ENCODE peak calls at places on chromosome 2, in ten cellular contexts. V is progenitor cell of endocrine pancreas, H is H9, Q is mammary epithelial cell, S is esophagus squamous epithelium, T is fibroblast of mammary gland, P is thoracic aorta, D is GM13977, F is adrenal gland, W is bronchial epithelial cell. L is an unnamed sample.

GRCh38 chr2:74762789-74763188 is 71.1 kb upstream of the HK2 start:
- DNase-seq in V (no peak), H (no peak), Q (no peak), S (no peak), T (no peak), P (no peak), D (no peak), F (no peak), W (no peak), L (no peak)

GRCh38 chr2:121285077-121285449 is at the start of gene TFCP2L1:
- DNase-seq in V (peak), H (peak), Q (peak), S (no peak), T (no peak), P (no peak), D (peak), F (peak), W (peak), L (no peak)

GRCh38 chr2:46737577-46737976 is 178.0 kb downstream of the MCFD2 start:
- DNase-seq in V (no peak), H (no peak), Q (peak), S (no peak), T (peak), P (no peak), D (no peak), F (no peak), W (peak), L (no peak)

GRCh38 chr2:134124047-134124753 is 129.7 kb upstream of the MGAT5 start:
- DNase-seq in V (no peak), H (no peak), Q (no peak), S (no peak), T (no peak), P (no peak), D (no peak), F (no peak), W (no peak), L (no peak)

GRCh38 chr2:173210270-173211196 is 134.9 kb downstream of the MAP3K20 start:
- DNase-seq in V (peak), H (peak), Q (peak), S (peak), T (peak), P (peak), D (peak), F (peak), W (peak), L (peak)

GRCh38 chr2:18763338-18763737 is 174.0 kb upstream of the NT5C1B start:
- DNase-seq in V (no peak), H (no peak), Q (no peak), S (no peak), T (peak), P (no peak), D (no peak), F (no peak), W (no peak), L (no peak)

GRCh38 chr2:31475692-31476091 is 61.1 kb upstream of the XDH start:
- DNase-seq in V (no peak), H (no peak), Q (peak), S (no peak), T (peak), P (no peak), D (no peak), F (no peak), W (peak), L (no peak)

GRCh38 chr2:237459226-237459625 is 27.8 kb upstream of the MLPH start:
- DNase-seq in V (no peak), H (no peak), Q (no peak), S (no peak), T (peak), P (no peak), D (no peak), F (no peak), W (no peak), L (no peak)

GRCh38 chr2:74814102-74814501 is 19.8 kb upstream of the HK2 start:
- DNase-seq in V (no peak), H (no peak), Q (no peak), S (no peak), T (no peak), P (no peak), D (no peak), F (no peak), W (no peak), L (no peak)

GRCh38 chr2:59774821-59775463 is 778.5 kb downstream of the BCL11A start:
- DNase-seq in V (no peak), H (no peak), Q (no peak), S (no peak), T (no peak), P (no peak), D (no peak), F (no peak), W (no peak), L (no peak)

GRCh38 chr2:98086491-98087446 is at the start of gene VWA3B:
- DNase-seq in V (peak), H (peak), Q (peak), S (no peak), T (peak), P (no peak), D (peak), F (peak), W (peak), L (peak)

GRCh38 chr2:119753041-119753929 is 6.4 kb upstream of the PTPN4 start:
- DNase-seq in V (no peak), H (no peak), Q (peak), S (no peak), T (peak), P (no peak), D (peak), F (peak), W (peak), L (peak)

GRCh38 chr2:121363632-121364420 is 78.8 kb upstream of the TFCP2L1 start:
- DNase-seq in V (no peak), H (no peak), Q (peak), S (no peak), T (peak), P (peak), D (no peak), F (peak), W (peak), L (no peak)

GRCh38 chr2:1922402-1923025 is 178.2 kb upstream of the PXDN start:
- DNase-seq in V (no peak), H (no peak), Q (no peak), S (no peak), T (no peak), P (no peak), D (no peak), F (no peak), W (no peak), L (no peak)

GRCh38 chr2:72837171-72837570 is 11.3 kb upstream of the EXOC6B start:
- DNase-seq in V (no peak), H (no peak), Q (no peak), S (no peak), T (peak), P (no peak), D (no peak), F (no peak), W (peak), L (no peak)

GRCh38 chr2:30694286-30695055 is 112.8 kb downstream of the CAPN13 start:
- DNase-seq in V (no peak), H (no peak), Q (no peak), S (no peak), T (no peak), P (no peak), D (no peak), F (peak), W (no peak), L (no peak)

GRCh38 chr2:20542761-20543578 is 96.1 kb downstream of the RHOB start:
- DNase-seq in V (no peak), H (no peak), Q (no peak), S (no peak), T (peak), P (no peak), D (no peak), F (no peak), W (no peak), L (no peak)

GRCh38 chr2:55090702-55091101 is 40.5 kb upstream of the RTN4 start:
- DNase-seq in V (no peak), H (no peak), Q (peak), S (no peak), T (peak), P (no peak), D (no peak), F (no peak), W (peak), L (no peak)

GRCh38 chr2:94996401-94997100 is 29.0 kb upstream of the MAL start:
- DNase-seq in V (no peak), H (peak), Q (no peak), S (no peak), T (no peak), P (no peak), D (no peak), F (no peak), W (no peak), L (no peak)

GRCh38 chr2:199988176-199988575 is 32.8 kb downstream of the MAIP1 start:
- DNase-seq in V (no peak), H (no peak), Q (no peak), S (no peak), T (peak), P (no peak), D (no peak), F (no peak), W (peak), L (no peak)

GRCh38 chr2:71157124-71157802 is 26.8 kb downstream of the MPHOSPH10 start:
- DNase-seq in V (peak), H (peak), Q (no peak), S (peak), T (peak), P (no peak), D (peak), F (peak), W (peak), L (peak)

GRCh38 chr2:112483047-112483473 is 1.1 kb downstream of the TTL start:
- DNase-seq in V (no peak), H (peak), Q (peak), S (no peak), T (peak), P (no peak), D (peak), F (peak), W (peak), L (no peak)

GRCh38 chr2:190763901-190764514 is 115.1 kb downstream of the NAB1 start:
- DNase-seq in V (no peak), H (no peak), Q (peak), S (no peak), T (peak), P (no peak), D (peak), F (no peak), W (peak), L (no peak)

GRCh38 chr2:70937866-70938579 is 2.3 kb downstream of the ATP6V1B1 start:
- DNase-seq in V (no peak), H (peak), Q (no peak), S (no peak), T (no peak), P (no peak), D (no peak), F (no peak), W (no peak), L (no peak)

GRCh38 chr2:152950125-152950524 is 231.7 kb downstream of the ARL6IP6 start:
- DNase-seq in V (peak), H (no peak), Q (peak), S (no peak), T (peak), P (no peak), D (no peak), F (no peak), W (peak), L (no peak)

GRCh38 chr2:151904807-151905206 is 76.6 kb upstream of the ARL5A start:
- DNase-seq in V (no peak), H (no peak), Q (no peak), S (no peak), T (no peak), P (no peak), D (no peak), F (no peak), W (no peak), L (no peak)

GRCh38 chr2:69581774-69582581 is 61.6 kb downstream of the AAK1 start:
- DNase-seq in V (no peak), H (no peak), Q (peak), S (no peak), T (peak), P (no peak), D (no peak), F (peak), W (peak), L (no peak)

GRCh38 chr2:6212516-6212915 is 520.3 kb downstream of the SOX11 start:
- DNase-seq in V (no peak), H (no peak), Q (no peak), S (no peak), T (no peak), P (no peak), D (no peak), F (no peak), W (no peak), L (no peak)

DNA sequence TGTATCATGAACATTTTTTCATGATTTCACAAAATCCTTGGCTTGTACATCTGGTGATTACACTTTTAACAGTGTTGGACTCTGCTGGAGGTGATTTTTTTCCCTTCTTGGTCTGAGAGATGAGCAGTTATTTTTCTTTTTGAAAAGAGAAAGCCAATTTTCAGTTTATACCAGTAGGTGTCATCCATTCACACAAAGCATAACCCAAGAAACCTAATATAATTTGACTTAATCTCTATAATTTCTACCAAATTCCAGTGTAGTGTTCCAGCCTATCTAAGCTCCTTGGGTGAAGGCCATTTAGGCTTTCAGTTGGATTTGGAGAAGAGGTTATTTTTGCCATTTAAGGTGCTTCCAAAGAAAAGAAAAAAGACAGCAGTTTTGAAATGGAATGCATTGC is 7.7 kb upstream of the ICOS start:
- DNase-seq in V (no peak), H (no peak), Q (no peak), S (no peak), T (peak), P (no peak), D (no peak), F (no peak), W (peak), L (no peak)
- TF ChIP-seq CTCF in V (peak), H (peak), Q (peak), S (peak), T (peak), P (peak), D (peak), F (no peak), W (peak), L (no peak)

GRCh38 chr2:43402452-43402937 is 176.1 kb upstream of the ZFP36L2 start:
- DNase-seq in V (no peak), H (no peak), Q (no peak), S (no peak), T (no peak), P (no peak), D (no peak), F (no peak), W (peak), L (no peak)

GRCh38 chr2:43399515-43400245 is 173.3 kb upstream of the ZFP36L2 start:
- DNase-seq in V (no peak), H (no peak), Q (no peak), S (no peak), T (peak), P (no peak), D (no peak), F (no peak), W (no peak), L (no peak)

GRCh38 chr2:43399098-43399497 is 172.7 kb upstream of the ZFP36L2 start:
- DNase-seq in V (no peak), H (no peak), Q (no peak), S (no peak), T (no peak), P (no peak), D (no peak), F (no peak), W (no peak), L (no peak)

GRCh38 chr2:43402002-43402401 is 175.6 kb upstream of the ZFP36L2 start:
- DNase-seq in V (no peak), H (no peak), Q (no peak), S (no peak), T (no peak), P (no peak), D (peak), F (no peak), W (no peak), L (no peak)

GRCh38 chr2:43400508-43400907 is 174.1 kb upstream of the ZFP36L2 start:
- DNase-seq in V (no peak), H (no peak), Q (no peak), S (no peak), T (peak), P (no peak), D (no peak), F (no peak), W (no peak), L (no peak)
- TF ChIP-seq CTCF in V (no peak), H (no peak), Q (no peak), S (no peak), T (peak), P (peak), D (no peak), F (no peak), W (no peak), L (no peak)

GRCh38 chr2:144511945-144512344 is 8.0 kb downstream of the ZEB2 start:
- DNase-seq in V (no peak), H (no peak), Q (no peak), S (no peak), T (no peak), P (no peak), D (no peak), F (no peak), W (no peak), L (no peak)
- TF ChIP-seq CTCF in V (no peak), H (no peak), Q (no peak), S (no peak), T (peak), P (no peak), D (no peak), F (no peak), W (no peak), L (no peak)

GRCh38 chr2:44389895-44390294 is 28.1 kb downstream of the CAMKMT start:
- DNase-seq in V (no peak), H (no peak), Q (no peak), S (no peak), T (no peak), P (no peak), D (no peak), F (no peak), W (no peak), L (no peak)
- TF ChIP-seq CTCF in V (peak), H (peak), Q (peak), S (no peak), T (peak), P (no peak), D (no peak), F (no peak), W (no peak), L (peak)

GRCh38 chr2:240160291-240161086 is 20.0 kb upstream of the OTOS start:
- DNase-seq in V (no peak), H (no peak), Q (no peak), S (no peak), T (no peak), P (no peak), D (no peak), F (no peak), W (no peak), L (no peak)
- TF ChIP-seq CTCF in V (no peak), H (no peak), Q (no peak), S (no peak), T (no peak), P (no peak), D (no peak), F (no peak), W (no peak), L (no peak)

GRCh38 chr2:23583467-23583866 is 198.5 kb downstream of the KLHL29 start:
- DNase-seq in V (no peak), H (no peak), Q (no peak), S (no peak), T (no peak), P (no peak), D (no peak), F (no peak), W (no peak), L (no peak)

GRCh38 chr2:23584054-23584745 is 199.2 kb downstream of the KLHL29 start:
- DNase-seq in V (no peak), H (no peak), Q (no peak), S (no peak), T (no peak), P (peak), D (no peak), F (no peak), W (no peak), L (no peak)

GRCh38 chr2:23579674-23580073 is 194.7 kb downstream of the KLHL29 start:
- DNase-seq in V (no peak), H (no peak), Q (no peak), S (no peak), T (no peak), P (no peak), D (no peak), F (peak), W (no peak), L (no peak)

GRCh38 chr2:23574919-23575654 is 190.1 kb downstream of the KLHL29 start:
- DNase-seq in V (no peak), H (peak), Q (no peak), S (no peak), T (no peak), P (no peak), D (no peak), F (peak), W (no peak), L (no peak)

GRCh38 chr2:23578964-23579671 is 194.1 kb downstream of the KLHL29 start:
- DNase-seq in V (no peak), H (no peak), Q (no peak), S (no peak), T (no peak), P (no peak), D (no peak), F (no peak), W (no peak), L (no peak)
- TF ChIP-seq CTCF in V (no peak), H (no peak), Q (no peak), S (no peak), T (no peak), P (no peak), D (no peak), F (no peak), W (no peak), L (no peak)

DNA sequence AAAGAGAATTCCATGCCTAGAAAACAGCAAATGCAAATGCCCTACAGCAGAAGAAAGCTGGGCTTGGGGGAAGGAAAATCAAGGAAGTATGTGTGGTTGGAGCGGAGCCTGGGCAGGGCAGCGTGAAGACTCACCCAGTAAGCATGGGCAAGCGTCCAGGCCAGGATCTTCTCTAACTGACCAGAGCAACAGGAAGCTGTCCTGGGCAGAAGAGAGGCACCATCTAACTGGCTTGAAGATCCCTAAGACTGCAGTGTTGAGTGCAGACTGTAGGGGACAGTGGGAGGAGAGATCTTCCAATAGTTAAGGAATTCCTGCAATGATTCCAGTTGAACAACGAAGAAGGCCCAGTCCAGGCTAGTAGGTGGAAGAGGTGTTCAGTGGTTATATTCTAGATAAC is 57.9 kb downstream of the NXPH2 start:
- DNase-seq in V (no peak), H (no peak), Q (no peak), S (no peak), T (peak), P (no peak), D (no peak), F (no peak), W (no peak), L (no peak)
- TF ChIP-seq CTCF in V (no peak), H (peak), Q (no peak), S (no peak), T (no peak), P (no peak), D (no peak), F (no peak), W (no peak), L (no peak)

GRCh38 chr2:202689898-202690297 is 55.1 kb downstream of the FAM117B start:
- DNase-seq in V (no peak), H (no peak), Q (no peak), S (no peak), T (no peak), P (no peak), D (no peak), F (no peak), W (peak), L (no peak)

GRCh38 chr2:202693503-202693902 is 58.7 kb downstream of the FAM117B start:
- DNase-seq in V (no peak), H (no peak), Q (peak), S (no peak), T (no peak), P (no peak), D (no peak), F (no peak), W (peak), L (no peak)

GRCh38 chr2:202689459-202689858 is 54.7 kb downstream of the FAM117B start:
- DNase-seq in V (no peak), H (no peak), Q (no peak), S (no peak), T (no peak), P (no peak), D (no peak), F (no peak), W (no peak), L (no peak)

GRCh38 chr2:202687276-202687675 is 52.5 kb downstream of the FAM117B start:
- DNase-seq in V (no peak), H (no peak), Q (no peak), S (no peak), T (peak), P (no peak), D (no peak), F (peak), W (peak), L (no peak)

GRCh38 chr2:202690321-202690900 is 55.6 kb downstream of the FAM117B start:
- DNase-seq in V (no peak), H (no peak), Q (peak), S (no peak), T (peak), P (no peak), D (no peak), F (no peak), W (peak), L (no peak)
- TF ChIP-seq CTCF in V (no peak), H (no peak), Q (no peak), S (no peak), T (no peak), P (no peak), D (no peak), F (no peak), W (no peak), L (no peak)

L was measured in B cell.